ENCODE peak calls at places on chromosome 15, in six cellular contexts. D is stomach, W is transverse colon, L is sigmoid colon, I is H1, O is breast epithelium. F is an unnamed sample.

GRCh38 chr15:91338763-91339162 is 238.7 kb downstream of the SV2B start:
- DNase-seq in L (no peak), I (peak; percentile 54), O (no peak), D (no peak), W (no peak), F (no peak)

GRCh38 chr15:90320062-90320884 is 31.8 kb upstream of the ZNF774 start:
- DNase-seq in D (peak; percentile 80), O (peak; percentile 82), W (peak; percentile 79), I (peak; percentile 79), L (peak; percentile 93), F (peak; percentile 76)

GRCh38 chr15:94576889-94577533 is 345.6 kb downstream of the MCTP2 start:
- DNase-seq in W (peak; percentile 10), D (peak; percentile 31), O (no peak), I (peak; percentile 74), L (no peak), F (no peak)

GRCh38 chr15:47725924-47726323 is 8.6 kb downstream of the SEMA6D start:
- DNase-seq in D (no peak), L (no peak), W (no peak), I (no peak), O (no peak), F (no peak)

GRCh38 chr15:71357357-71357756 is 242.1 kb downstream of the THSD4 start:
- DNase-seq in D (no peak), L (no peak), W (peak; percentile 59), I (no peak), O (no peak), F (peak; percentile 24)

GRCh38 chr15:78004919-78005634 is 72.4 kb downstream of the TBC1D2B start:
- DNase-seq in W (peak; percentile 60), D (peak; percentile 84), L (peak; percentile 94), I (no peak), O (no peak), F (peak; percentile 87)

GRCh38 chr15:37891754-37892368 is 42.6 kb upstream of the TMCO5A start:
- DNase-seq in D (no peak), O (no peak), L (no peak), I (no peak), W (no peak), F (peak; percentile 8)

GRCh38 chr15:38551720-38552627 is 12.6 kb downstream of the RASGRP1 start:
- DNase-seq in O (no peak), D (no peak), W (no peak), L (no peak), I (no peak), F (no peak)

GRCh38 chr15:92807971-92808571 is 92.1 kb upstream of the CHD2 start:
- DNase-seq in L (no peak), W (peak; percentile 34), O (no peak), D (no peak), I (no peak), F (no peak)
- H3K4me1 ChIP-seq in L (peaks cover 57% of the 10 kb centered on the region), W (peaks cover 11% of the 10 kb centered on the region), O (peaks cover 13% of the 10 kb centered on the region), D (peaks cover 65% of the 10 kb centered on the region), I (peaks cover 12% of the 10 kb centered on the region), F (no peaks in the 10 kb centered on the region)

GRCh38 chr15:75112278-75112847 is 89.0 kb downstream of the PPCDC start:
- DNase-seq in O (no peak), L (no peak), I (no peak), W (no peak), D (no peak), F (no peak)
- H3K4me3 ChIP-seq in O (no peak overlapping the region), L (no peak overlapping the region), I (no peak overlapping the region), W (no peak overlapping the region), D (no peak overlapping the region), F (no peak overlapping the region)

GRCh38 chr15:41544650-41545015 is 576 bp upstream of the RPAP1 start:
- DNase-seq in D (peak; percentile 42), I (no peak), L (peak; percentile 79), W (peak; percentile 31), O (no peak), F (no peak)
- TF ChIP-seq POLR2AphosphoS5 in D (no peak), I (no peak), L (no peak), W (no peak), O (peak; percentile 59), F (no peak)

DNA sequence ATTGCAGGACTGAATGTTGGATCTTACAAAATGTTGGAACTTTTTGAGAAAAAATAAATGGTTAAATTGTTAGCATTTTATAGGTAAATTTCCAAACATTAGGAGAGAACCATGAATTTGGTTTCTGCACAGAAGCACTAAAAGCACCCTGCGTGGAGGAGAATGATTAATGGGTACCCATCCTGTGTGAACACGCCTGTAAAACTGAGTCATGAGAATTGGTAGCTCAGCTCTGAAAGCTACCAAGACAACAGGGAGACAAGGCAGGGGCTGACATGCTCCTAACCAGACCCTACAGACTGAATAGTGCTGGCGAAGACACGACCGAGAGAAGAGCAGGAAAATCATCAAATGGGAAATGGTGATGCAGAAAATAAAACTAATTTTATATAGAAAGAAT is 32.4 kb upstream of the MTMR10 start:
- DNase-seq in O (no peak), D (no peak), I (no peak), L (no peak), W (no peak), F (no peak)
- H3K4me1 ChIP-seq in O (no peaks in the 10 kb centered on the region), D (no peaks in the 10 kb centered on the region), I (peaks cover 12% of the 10 kb centered on the region), L (peaks cover 9% of the 10 kb centered on the region), W (no peaks in the 10 kb centered on the region), F (no peaks in the 10 kb centered on the region)

F was measured in prostate gland.